ENCODE peak calls at places on chromosomes 6 and 20, in five cellular contexts. H, R, P, W and Q are unnamed samples.

GRCh38 chr6:113364781-113365545 is 492.2 kb upstream of the MARCKS start:
- DNase-seq in R (no peak), H (no peak), P (no peak), W (no peak), Q (no peak)

GRCh38 chr6:21220271-21220987 is 373.1 kb upstream of the SOX4 start:
- DNase-seq in W (no peak), R (no peak), H (no peak), P (no peak), Q (no peak)

GRCh38 chr20:50336631-50337030 is 146.0 kb downstream of the CEBPB start:
- DNase-seq in P (no peak), H (no peak), R (no peak), W (no peak), Q (no peak)

GRCh38 chr6:68911334-68911733 is 276.3 kb downstream of the ADGRB3 start:
- DNase-seq in P (no peak), R (no peak), H (no peak), W (no peak), Q (no peak)

GRCh38 chr20:23656372-23656771 is 18.6 kb upstream of the CST3 start:
- DNase-seq in P (no peak), W (no peak), R (no peak), H (peak; percentile 63), Q (no peak)

GRCh38 chr6:36444470-36444869 is 1.7 kb downstream of the KCTD20 start:
- DNase-seq in R (no peak), W (no peak), H (no peak), P (no peak), Q (peak; percentile 67)

GRCh38 chr6:56902551-56903464 is 52.1 kb upstream of the BEND6 start:
- DNase-seq in H (no peak), P (no peak), W (peak; percentile 57), R (no peak), Q (peak; percentile 48)

GRCh38 chr20:62354811-62355341 is 12.2 kb downstream of the LAMA5 start:
- DNase-seq in H (peak; percentile 25), W (no peak), R (peak; percentile 20), P (no peak), Q (no peak)

GRCh38 chr6:70241991-70242420 is 60.9 kb downstream of the COL9A1 start:
- DNase-seq in P (no peak), W (no peak), R (no peak), H (no peak), Q (no peak)

GRCh38 chr6:169803816-169804340 is 52.5 kb downstream of the ERMARD start:
- DNase-seq in P (no peak), H (no peak), W (no peak), R (no peak), Q (no peak)

GRCh38 chr6:44010411-44011349 is 116.6 kb downstream of the MRPL14 start:
- DNase-seq in P (peak; percentile 56), R (peak; percentile 51), W (no peak), H (peak; percentile 81), Q (peak; percentile 75)
- H3K4me3 ChIP-seq in P (no peak overlapping the region), R (no peak overlapping the region), W (no peak overlapping the region), H (no peak overlapping the region), Q (no peak overlapping the region)

GRCh38 chr6:8906699-8907098 is 471.4 kb upstream of the SLC35B3 start:
- DNase-seq in R (no peak), H (no peak), P (no peak), W (no peak), Q (no peak)

GRCh38 chr6:8905647-8906231 is 470.4 kb upstream of the SLC35B3 start:
- DNase-seq in W (no peak), H (no peak), P (no peak), R (no peak), Q (no peak)

GRCh38 chr6:8908638-8909037 is 473.3 kb upstream of the SLC35B3 start:
- DNase-seq in R (no peak), W (no peak), H (no peak), P (no peak), Q (no peak)

GRCh38 chr6:8904754-8905153 is 469.4 kb upstream of the SLC35B3 start:
- DNase-seq in R (no peak), H (no peak), P (no peak), W (peak; percentile 23), Q (no peak)
- TF ChIP-seq CTCF in R (no peak), H (no peak), P (peak; percentile 39), W (peak; percentile 65), Q (no peak)

GRCh38 chr6:138230759-138231398 is 12.6 kb upstream of the PBOV1 start:
- DNase-seq in R (no peak), P (no peak), H (no peak), W (no peak), Q (no peak)
- H3K4me3 ChIP-seq in R (no peak overlapping the region), P (no peak overlapping the region), H (no peak overlapping the region), W (no peak overlapping the region), Q (no peak overlapping the region)

DNA sequence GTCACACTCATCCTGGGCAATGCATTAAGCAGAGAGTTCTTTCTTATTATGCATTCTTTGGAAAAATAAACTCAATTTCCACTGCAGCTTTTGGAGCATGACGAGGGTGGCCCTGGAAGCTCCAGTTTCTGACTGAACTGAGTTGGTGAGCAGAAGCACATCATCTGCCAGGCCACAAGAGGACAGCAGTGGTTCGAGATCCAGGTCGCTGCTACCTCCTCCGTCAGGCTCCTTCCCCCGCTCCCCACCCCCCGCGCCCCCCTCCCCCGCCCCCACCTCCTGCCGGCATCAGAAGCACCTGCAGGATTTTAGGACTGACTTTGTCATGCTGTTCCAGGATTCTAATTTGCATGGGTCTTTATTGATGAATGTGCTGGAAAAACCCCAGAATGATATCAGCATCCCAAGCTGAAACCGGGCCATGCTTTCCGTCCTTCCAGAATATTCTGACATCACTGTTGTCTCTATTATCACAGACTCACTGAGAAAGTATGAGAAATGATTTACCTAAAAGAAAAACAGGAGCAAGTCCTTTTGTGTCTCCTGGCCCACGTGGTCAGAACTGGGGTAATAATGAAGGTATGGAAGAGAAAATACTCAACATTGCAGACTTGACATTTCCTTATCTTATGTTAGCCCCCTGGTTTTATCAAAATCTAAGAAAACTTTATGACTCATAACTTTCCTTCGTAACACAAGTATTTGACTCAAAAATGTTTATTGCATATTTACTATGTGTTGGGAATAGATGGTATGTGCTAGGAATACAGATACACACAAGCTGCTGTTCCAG is 220.1 kb upstream of the EXOC2 start:
- DNase-seq in P (no peak), H (no peak), R (no peak), W (peak; percentile 12), Q (no peak)
- TF ChIP-seq CTCF in P (peak; percentile 62), H (no peak), R (no peak), W (peak; percentile 40), Q (peak; percentile 38)

GRCh38 chr6:153208706-153209105 is 77.6 kb upstream of the RGS17 start:
- DNase-seq in P (no peak), R (no peak), H (peak; percentile 60), W (no peak), Q (no peak)
- H3K4me3 ChIP-seq in P (no peak overlapping the region), R (no peak overlapping the region), H (no peak overlapping the region), W (no peak overlapping the region), Q (no peak overlapping the region)